ENCODE peak calls at places on chromosomes 5 and 9, in five cellular contexts. P is neuronal stem cell, A is IMR-90, F is PC-3, G is mesendoderm. Q is an unnamed sample. For H3K4me1, the result is how much of the 10 kb centered on the place peaks cover.

GRCh38 chr9:111622626-111623025 is 8.5 kb upstream of the DNAJC25 start:
- DNase-seq in P (no peak), A (peak), F (peak), G (no peak), Q (no peak)

GRCh38 chr5:97499605-97500004 is 316.6 kb upstream of the RIOK2 start:
- DNase-seq in P (no peak), A (no peak), F (no peak), G (no peak), Q (no peak)

GRCh38 chr5:10590226-10591047 is 26.6 kb downstream of the ANKRD33B start:
- DNase-seq in P (no peak), A (peak), F (peak), G (peak), Q (peak)

GRCh38 chr5:137220523-137220927 is 278.6 kb downstream of the SPOCK1 start:
- DNase-seq in P (no peak), A (peak), F (peak), G (peak), Q (peak)

GRCh38 chr5:84437673-84438315 is 53.1 kb upstream of the EDIL3 start:
- DNase-seq in P (no peak), A (peak), F (peak), G (no peak), Q (no peak)

GRCh38 chr5:3597727-3598082 is 2.1 kb downstream of the IRX1 start:
- DNase-seq in P (no peak), A (no peak), F (no peak), G (peak), Q (no peak)

GRCh38 chr5:152632380-152632779 is 227.3 kb upstream of the NMUR2 start:
- DNase-seq in P (no peak), A (no peak), F (no peak), G (no peak), Q (no peak)

GRCh38 chr9:31776471-31776870 is 608.0 kb upstream of the ACO1 start:
- DNase-seq in P (no peak), A (no peak), F (no peak), G (no peak), Q (no peak)

GRCh38 chr9:86097510-86098224 is 1.7 kb downstream of the GOLM1 start:
- DNase-seq in P (no peak), A (no peak), F (peak), G (peak), Q (no peak)

GRCh38 chr9:112080831-112081542 is 94.1 kb downstream of the SUSD1 start:
- DNase-seq in P (no peak), A (no peak), F (no peak), G (no peak), Q (no peak)

GRCh38 chr9:72158680-72159079 is 9.4 kb downstream of the GDA start:
- DNase-seq in P (no peak), A (no peak), F (no peak), G (no peak), Q (no peak)

GRCh38 chr9:124940521-124940893 is 376 bp downstream of the GOLGA1 start:
- DNase-seq in P (no peak), A (no peak), F (peak), G (no peak), Q (no peak)

GRCh38 chr9:137671196-137671538 is 52.4 kb downstream of the EHMT1 start:
- DNase-seq in P (no peak), A (no peak), F (no peak), G (no peak), Q (no peak)

GRCh38 chr9:132769895-132770774 is 99.9 kb downstream of the GTF3C4 start:
- DNase-seq in P (peak), A (peak), F (peak), G (peak), Q (no peak)

GRCh38 chr9:127388037-127388855 is 8.7 kb upstream of the SLC2A8 start:
- DNase-seq in P (no peak), A (peak), F (peak), G (peak), Q (peak)

GRCh38 chr5:17305964-17306725 is 88.7 kb downstream of the BASP1 start:
- DNase-seq in P (no peak), A (peak), F (peak), G (peak), Q (peak)

GRCh38 chr5:137414112-137414511 is 85.0 kb downstream of the SPOCK1 start:
- DNase-seq in P (no peak), A (no peak), F (no peak), G (no peak), Q (no peak)

GRCh38 chr5:156824800-156825199 is 25.3 kb upstream of the PPP1R2B start:
- DNase-seq in P (peak), A (peak), F (peak), G (peak), Q (peak)

GRCh38 chr5:143261748-143262392 is 141.6 kb downstream of the NR3C1 start:
- DNase-seq in P (no peak), A (peak), F (peak), G (no peak), Q (no peak)

GRCh38 chr5:8413975-8414374 is 545.0 kb downstream of the MTRR start:
- DNase-seq in P (no peak), A (no peak), F (peak), G (no peak), Q (no peak)

GRCh38 chr9:88777498-88778312 is 213.6 kb upstream of the S1PR3 start:
- DNase-seq in P (no peak), A (peak), F (peak), G (no peak), Q (no peak)

GRCh38 chr5:73299017-73299630 is 126.1 kb downstream of the TMEM174 start:
- DNase-seq in P (peak), A (no peak), F (peak), G (peak), Q (no peak)

GRCh38 chr5:102937916-102938315 is 182.0 kb downstream of the GIN1 start:
- DNase-seq in P (no peak), A (peak), F (no peak), G (no peak), Q (no peak)

GRCh38 chr5:84237126-84237525 is 147.6 kb downstream of the EDIL3 start:
- DNase-seq in P (no peak), A (no peak), F (no peak), G (no peak), Q (no peak)

GRCh38 chr5:133400831-133401351 is 211.4 kb downstream of the FSTL4 start:
- DNase-seq in P (no peak), A (no peak), F (no peak), G (peak), Q (no peak)

GRCh38 chr9:128552153-128552743 is at the start of gene SPTAN1:
- DNase-seq in P (peak), A (peak), F (peak), G (peak), Q (peak)

GRCh38 chr9:128553695-128554094 is 1.3 kb downstream of the SPTAN1 start:
- DNase-seq in P (no peak), A (peak), F (peak), G (peak), Q (no peak)

GRCh38 chr9:128554155-128554862 is 1.9 kb downstream of the SPTAN1 start:
- DNase-seq in P (peak), A (peak), F (peak), G (peak), Q (peak)

GRCh38 chr9:128551652-128552152 is 685 bp upstream of the SPTAN1 start:
- DNase-seq in P (no peak), A (no peak), F (peak), G (peak), Q (no peak)

GRCh38 chr9:128552744-128553221 is 396 bp downstream of the SPTAN1 start:
- DNase-seq in P (peak), A (no peak), F (peak), G (peak), Q (peak)
- H3K4me1 ChIP-seq in P (under half), A (under half), F (under half), G (under half), Q (under half)

DNA sequence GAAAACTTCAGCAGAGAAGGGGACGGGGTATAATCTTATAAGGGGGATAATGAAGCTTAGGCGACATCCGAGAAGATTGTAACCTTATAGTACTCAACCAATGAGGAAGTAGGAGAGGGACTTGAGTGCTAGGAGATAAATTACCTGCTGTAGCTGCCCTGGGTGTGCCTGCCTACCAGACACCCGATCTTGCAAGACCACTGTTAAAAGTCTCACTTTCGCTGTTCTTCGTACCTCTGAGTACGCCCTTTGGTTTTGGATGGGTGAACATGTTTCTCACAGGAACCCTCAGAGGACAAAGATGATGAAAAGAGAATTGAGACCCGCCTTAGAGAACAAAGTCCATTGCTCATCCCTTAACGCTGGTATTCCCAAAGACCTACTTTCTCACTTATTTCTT is 200.4 kb upstream of the CD180 start:
- DNase-seq in P (no peak), A (no peak), F (no peak), G (no peak), Q (no peak)
- H3K4me3 ChIP-seq in P (no peak), A (no peak), F (no peak), G (no peak), Q (no peak)

GRCh38 chr5:59098743-59099142 is 515.9 kb downstream of the RAB3C start:
- DNase-seq in P (no peak), A (no peak), F (no peak), G (no peak), Q (no peak)
- H3K4me1 ChIP-seq in P (under half), A (under half), F (under half), G (under half), Q (under half)

GRCh38 chr9:109868222-109868621 is 88.2 kb downstream of the PALM2AKAP2 start:
- DNase-seq in P (peak), A (peak), F (no peak), G (peak), Q (no peak)
- H3K4me3 ChIP-seq in P (no peak), A (no peak), F (no peak), G (no peak), Q (no peak)

DNA sequence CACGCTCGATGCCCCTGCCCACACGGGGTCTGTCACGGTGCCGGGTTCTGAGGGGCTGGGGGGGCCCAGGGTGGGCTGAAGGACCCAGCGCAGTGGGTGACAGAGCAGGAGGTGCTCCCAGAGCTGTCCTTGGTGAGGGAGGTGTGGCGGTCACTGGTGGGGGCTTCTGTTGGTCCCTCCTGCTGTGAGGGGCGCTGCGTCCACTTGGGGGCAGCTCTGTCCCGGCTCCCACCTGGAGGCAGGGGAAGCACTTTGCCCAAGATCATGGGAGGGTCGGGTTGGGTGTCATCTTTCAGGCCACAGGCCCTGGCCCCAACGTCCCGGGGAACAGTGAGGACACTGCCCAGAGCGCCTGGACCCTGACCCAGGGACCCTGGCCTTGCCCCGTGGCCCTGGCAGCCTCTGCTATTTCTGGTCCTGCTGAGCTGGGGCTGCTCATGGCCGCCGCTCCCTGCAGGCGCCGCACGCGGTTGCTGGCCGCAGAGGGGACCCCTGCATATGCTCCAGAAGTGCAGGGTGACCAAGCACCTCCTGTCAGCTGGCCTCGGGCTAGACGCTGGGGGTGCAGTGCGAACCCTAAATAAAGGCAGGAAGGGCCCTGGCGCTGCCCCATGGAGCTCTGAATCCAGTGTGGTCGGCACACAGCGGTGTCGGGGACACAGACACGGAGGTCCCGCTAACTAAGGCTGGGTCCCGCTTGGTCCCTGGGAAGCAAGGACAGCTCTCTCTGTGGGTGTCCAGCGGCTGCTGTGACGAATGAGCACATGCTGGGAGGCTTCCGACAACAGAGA is 11.6 kb upstream of the RNU6ATAC start:
- DNase-seq in P (no peak), A (no peak), F (no peak), G (no peak), Q (no peak)
- H3K4me1 ChIP-seq in P (under half), A (under half), F (under half), G (under half), Q (under half)

GRCh38 chr5:141707535-141707934 is 25.5 kb upstream of the ARAP3 start:
- DNase-seq in P (no peak), A (no peak), F (no peak), G (no peak), Q (no peak)

GRCh38 chr5:141704782-141705297 is 22.8 kb upstream of the ARAP3 start:
- DNase-seq in P (no peak), A (no peak), F (no peak), G (no peak), Q (no peak)

GRCh38 chr5:141705503-141705902 is 23.5 kb upstream of the ARAP3 start:
- DNase-seq in P (no peak), A (no peak), F (no peak), G (no peak), Q (no peak)

GRCh38 chr5:141701341-141702119 is 19.5 kb upstream of the ARAP3 start:
- DNase-seq in P (no peak), A (no peak), F (no peak), G (no peak), Q (no peak)

DNA sequence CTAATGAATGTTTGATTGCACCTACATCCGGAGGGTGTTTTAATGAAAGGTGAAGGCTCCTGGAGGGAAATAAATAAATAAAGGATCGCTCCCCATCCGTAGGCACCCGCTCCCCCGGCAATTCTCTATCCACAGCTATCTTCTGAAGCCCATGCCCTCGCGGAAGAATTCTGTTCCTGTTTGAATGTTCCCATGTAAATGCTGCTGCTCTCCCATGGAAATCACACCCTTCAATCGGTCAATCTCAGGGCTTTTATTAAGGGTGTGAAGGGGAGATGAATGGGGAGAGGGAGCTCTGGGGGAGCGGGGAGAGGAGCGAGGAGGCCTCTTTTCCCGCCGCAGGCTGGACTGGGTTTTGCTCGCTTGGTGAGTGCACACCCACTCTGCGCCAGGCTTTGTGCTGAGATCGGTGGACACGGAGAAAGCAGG is 21.1 kb upstream of the ARAP3 start:
- DNase-seq in P (no peak), A (no peak), F (no peak), G (no peak), Q (no peak)
- H3K4me3 ChIP-seq in P (no peak), A (peak), F (peak), G (no peak), Q (no peak)

Q was measured in Caco-2.